ENCODE peak calls at places on chromosomes 16 and 17, in five cellular contexts. One of them, this sample, is unnamed.

GRCh38 chr17:54009502-54009901 is 186.8 kb downstream of the KIF2B start:
- DNase-seq in progenitor cell of endocrine pancreas: no peak
- DNase-seq in CD4-positive, alpha-beta T cell: no peak
- DNase-seq in mesothelial cell of epicardium: no peak
- DNase-seq in GM12878: no peak
- DNase-seq in this sample: no peak

GRCh38 chr16:31148281-31148728 is 1.6 kb downstream of the PRSS36 start:
- DNase-seq in progenitor cell of endocrine pancreas: no peak
- DNase-seq in CD4-positive, alpha-beta T cell: no peak
- DNase-seq in mesothelial cell of epicardium: no peak
- DNase-seq in GM12878: no peak
- DNase-seq in this sample: no peak

GRCh38 chr16:57672824-57673223 is 4.7 kb downstream of the ADGRG3 start:
- DNase-seq in progenitor cell of endocrine pancreas: no peak
- DNase-seq in CD4-positive, alpha-beta T cell: no peak
- DNase-seq in mesothelial cell of epicardium: no peak
- DNase-seq in GM12878: no peak
- DNase-seq in this sample: no peak

GRCh38 chr17:68353121-68353521 is 61.8 kb downstream of the ARSG start:
- DNase-seq in progenitor cell of endocrine pancreas: no peak
- DNase-seq in CD4-positive, alpha-beta T cell: no peak
- DNase-seq in mesothelial cell of epicardium: no peak
- DNase-seq in GM12878: no peak
- DNase-seq in this sample: no peak

GRCh38 chr17:7997186-7997585 is 5.2 kb upstream of the GUCY2D start:
- DNase-seq in progenitor cell of endocrine pancreas: no peak
- DNase-seq in CD4-positive, alpha-beta T cell: no peak
- DNase-seq in mesothelial cell of epicardium: no peak
- DNase-seq in GM12878: no peak
- DNase-seq in this sample: no peak

GRCh38 chr17:9904277-9905077 is 594 bp downstream of the RCVRN start:
- DNase-seq in progenitor cell of endocrine pancreas: no peak
- DNase-seq in CD4-positive, alpha-beta T cell: no peak
- DNase-seq in mesothelial cell of epicardium: no peak
- DNase-seq in GM12878: no peak
- DNase-seq in this sample: no peak

GRCh38 chr17:81929253-81930141 is 2.0 kb upstream of the MAFG start:
- DNase-seq in progenitor cell of endocrine pancreas: no peak
- DNase-seq in CD4-positive, alpha-beta T cell: no peak
- DNase-seq in mesothelial cell of epicardium: no peak
- DNase-seq in GM12878: no peak
- DNase-seq in this sample: no peak

GRCh38 chr16:22075043-22075757 is 17.1 kb upstream of the VWA3A start:
- DNase-seq in progenitor cell of endocrine pancreas: no peak
- DNase-seq in CD4-positive, alpha-beta T cell: no peak
- DNase-seq in mesothelial cell of epicardium: no peak
- DNase-seq in GM12878: no peak
- DNase-seq in this sample: no peak

GRCh38 chr16:275041-275621 is 613 bp downstream of the RGS11 start:
- DNase-seq in progenitor cell of endocrine pancreas: no peak
- DNase-seq in CD4-positive, alpha-beta T cell: no peak
- DNase-seq in mesothelial cell of epicardium: no peak
- DNase-seq in GM12878: no peak
- DNase-seq in this sample: no peak

GRCh38 chr17:77269696-77270681 is 129.2 kb downstream of the SEC14L1 start:
- DNase-seq in progenitor cell of endocrine pancreas: no peak
- DNase-seq in CD4-positive, alpha-beta T cell: no peak
- DNase-seq in mesothelial cell of epicardium: no peak
- DNase-seq in GM12878: no peak
- DNase-seq in this sample: no peak

GRCh38 chr17:17880577-17881196 is 43.9 kb upstream of the SREBF1 start:
- DNase-seq in progenitor cell of endocrine pancreas: no peak
- DNase-seq in CD4-positive, alpha-beta T cell: no peak
- DNase-seq in mesothelial cell of epicardium: no peak
- DNase-seq in GM12878: no peak
- DNase-seq in this sample: no peak

GRCh38 chr16:68685685-68686478 is 40.8 kb downstream of the CDH3 start:
- DNase-seq in progenitor cell of endocrine pancreas: no peak
- DNase-seq in CD4-positive, alpha-beta T cell: no peak
- DNase-seq in mesothelial cell of epicardium: no peak
- DNase-seq in GM12878: no peak
- DNase-seq in this sample: no peak

GRCh38 chr17:44362964-44363612 is 565 bp downstream of the FAM171A2 start:
- DNase-seq in progenitor cell of endocrine pancreas: no peak
- DNase-seq in CD4-positive, alpha-beta T cell: no peak
- DNase-seq in mesothelial cell of epicardium: no peak
- DNase-seq in GM12878: no peak
- DNase-seq in this sample: peak

GRCh38 chr17:9232155-9232475 is 210.8 kb downstream of the NTN1 start:
- DNase-seq in progenitor cell of endocrine pancreas: no peak
- DNase-seq in CD4-positive, alpha-beta T cell: no peak
- DNase-seq in mesothelial cell of epicardium: no peak
- DNase-seq in GM12878: no peak
- DNase-seq in this sample: no peak

GRCh38 chr16:84332975-84333684 is 35.2 kb upstream of the ATP2C2 start:
- DNase-seq in progenitor cell of endocrine pancreas: no peak
- DNase-seq in CD4-positive, alpha-beta T cell: no peak
- DNase-seq in mesothelial cell of epicardium: no peak
- DNase-seq in GM12878: no peak
- DNase-seq in this sample: no peak

GRCh38 chr17:142102-142661 is 4.8 kb downstream of the SCGB1C2 start:
- DNase-seq in progenitor cell of endocrine pancreas: peak
- DNase-seq in CD4-positive, alpha-beta T cell: peak
- DNase-seq in mesothelial cell of epicardium: peak
- DNase-seq in GM12878: no peak
- DNase-seq in this sample: no peak

GRCh38 chr16:72645526-72645925 is 402.4 kb downstream of the ZFHX3 start:
- DNase-seq in progenitor cell of endocrine pancreas: no peak
- DNase-seq in CD4-positive, alpha-beta T cell: no peak
- DNase-seq in mesothelial cell of epicardium: no peak
- DNase-seq in GM12878: no peak
- DNase-seq in this sample: no peak

GRCh38 chr17:40956401-40957254 is 10.1 kb downstream of the KRT39 start:
- DNase-seq in progenitor cell of endocrine pancreas: no peak
- DNase-seq in CD4-positive, alpha-beta T cell: no peak
- DNase-seq in mesothelial cell of epicardium: no peak
- DNase-seq in GM12878: no peak
- DNase-seq in this sample: no peak

GRCh38 chr16:81601008-81601428 is 156.4 kb downstream of the CMIP start:
- DNase-seq in progenitor cell of endocrine pancreas: no peak
- DNase-seq in CD4-positive, alpha-beta T cell: no peak
- DNase-seq in mesothelial cell of epicardium: no peak
- DNase-seq in GM12878: no peak
- DNase-seq in this sample: no peak

GRCh38 chr17:76026714-76027158 is 370 bp downstream of the EVPL start:
- DNase-seq in progenitor cell of endocrine pancreas: no peak
- DNase-seq in CD4-positive, alpha-beta T cell: no peak
- DNase-seq in mesothelial cell of epicardium: no peak
- DNase-seq in GM12878: no peak
- DNase-seq in this sample: no peak

GRCh38 chr17:58960068-58960467 is 146.6 kb downstream of the TRIM37 start:
- DNase-seq in progenitor cell of endocrine pancreas: no peak
- DNase-seq in CD4-positive, alpha-beta T cell: no peak
- DNase-seq in mesothelial cell of epicardium: no peak
- DNase-seq in GM12878: no peak
- DNase-seq in this sample: peak

GRCh38 chr16:84254080-84254479 is 14.3 kb upstream of the KCNG4 start:
- DNase-seq in progenitor cell of endocrine pancreas: no peak
- DNase-seq in CD4-positive, alpha-beta T cell: no peak
- DNase-seq in mesothelial cell of epicardium: no peak
- DNase-seq in GM12878: no peak
- DNase-seq in this sample: no peak

GRCh38 chr17:69485901-69486643 is 71.6 kb downstream of the MAP2K6 start:
- DNase-seq in progenitor cell of endocrine pancreas: no peak
- DNase-seq in CD4-positive, alpha-beta T cell: no peak
- DNase-seq in mesothelial cell of epicardium: no peak
- DNase-seq in GM12878: no peak
- DNase-seq in this sample: no peak

GRCh38 chr17:62098623-62099231 is 33.6 kb upstream of the MED13 start:
- DNase-seq in progenitor cell of endocrine pancreas: no peak
- DNase-seq in CD4-positive, alpha-beta T cell: no peak
- DNase-seq in mesothelial cell of epicardium: no peak
- DNase-seq in GM12878: peak
- DNase-seq in this sample: peak

GRCh38 chr17:63001689-63002394 is 35.8 kb downstream of the TANC2 start:
- DNase-seq in progenitor cell of endocrine pancreas: no peak
- DNase-seq in CD4-positive, alpha-beta T cell: no peak
- DNase-seq in mesothelial cell of epicardium: no peak
- DNase-seq in GM12878: no peak
- DNase-seq in this sample: no peak

GRCh38 chr17:63641678-63642077 is 19.5 kb downstream of the MAP3K3 start:
- DNase-seq in progenitor cell of endocrine pancreas: no peak
- DNase-seq in CD4-positive, alpha-beta T cell: no peak
- DNase-seq in mesothelial cell of epicardium: no peak
- DNase-seq in GM12878: no peak
- DNase-seq in this sample: no peak

GRCh38 chr17:75239214-75239613 is 22.2 kb downstream of the GGA3 start:
- DNase-seq in progenitor cell of endocrine pancreas: no peak
- DNase-seq in CD4-positive, alpha-beta T cell: no peak
- DNase-seq in mesothelial cell of epicardium: no peak
- DNase-seq in GM12878: no peak
- DNase-seq in this sample: no peak

GRCh38 chr16:12455287-12455798 is 348.3 kb downstream of the CPPED1 start:
- DNase-seq in progenitor cell of endocrine pancreas: peak
- DNase-seq in CD4-positive, alpha-beta T cell: no peak
- DNase-seq in mesothelial cell of epicardium: peak
- DNase-seq in GM12878: no peak
- DNase-seq in this sample: peak

GRCh38 chr17:52537368-52537767 is 378.9 kb upstream of the CA10 start:
- DNase-seq in progenitor cell of endocrine pancreas: no peak
- DNase-seq in CD4-positive, alpha-beta T cell: no peak
- DNase-seq in mesothelial cell of epicardium: no peak
- DNase-seq in GM12878: no peak
- DNase-seq in this sample: no peak

GRCh38 chr16:85386467-85387170 is 226.5 kb upstream of the GSE1 start:
- DNase-seq in progenitor cell of endocrine pancreas: no peak
- DNase-seq in CD4-positive, alpha-beta T cell: no peak
- DNase-seq in mesothelial cell of epicardium: peak
- DNase-seq in GM12878: no peak
- DNase-seq in this sample: no peak

GRCh38 chr17:66466933-66467367 is 164.5 kb downstream of the PRKCA start:
- DNase-seq in progenitor cell of endocrine pancreas: no peak
- DNase-seq in CD4-positive, alpha-beta T cell: no peak
- DNase-seq in mesothelial cell of epicardium: no peak
- DNase-seq in GM12878: no peak
- DNase-seq in this sample: no peak

GRCh38 chr16:70476272-70477020 is 22.1 kb downstream of the FCSK start:
- DNase-seq in progenitor cell of endocrine pancreas: no peak
- DNase-seq in CD4-positive, alpha-beta T cell: no peak
- DNase-seq in mesothelial cell of epicardium: no peak
- DNase-seq in GM12878: peak
- DNase-seq in this sample: peak

GRCh38 chr16:9095998-9096397 is 4.6 kb downstream of the HAPSTR1 start:
- DNase-seq in progenitor cell of endocrine pancreas: no peak
- DNase-seq in CD4-positive, alpha-beta T cell: no peak
- DNase-seq in mesothelial cell of epicardium: no peak
- DNase-seq in GM12878: no peak
- DNase-seq in this sample: no peak

GRCh38 chr16:7731121-7731520 is 398.5 kb downstream of the RBFOX1 start:
- DNase-seq in progenitor cell of endocrine pancreas: no peak
- DNase-seq in CD4-positive, alpha-beta T cell: no peak
- DNase-seq in mesothelial cell of epicardium: no peak
- DNase-seq in GM12878: no peak
- DNase-seq in this sample: no peak
- TF ChIP-seq CTCF in progenitor cell of endocrine pancreas: no peak
- TF ChIP-seq CTCF in CD4-positive, alpha-beta T cell: no peak
- TF ChIP-seq CTCF in mesothelial cell of epicardium: no peak
- TF ChIP-seq CTCF in GM12878: no peak
- TF ChIP-seq CTCF in this sample: no peak

GRCh38 chr16:49183911-49184310 is 97.7 kb downstream of the CBLN1 start:
- DNase-seq in progenitor cell of endocrine pancreas: peak
- DNase-seq in CD4-positive, alpha-beta T cell: no peak
- DNase-seq in mesothelial cell of epicardium: no peak
- DNase-seq in GM12878: no peak
- DNase-seq in this sample: peak
- TF ChIP-seq CTCF in progenitor cell of endocrine pancreas: peak
- TF ChIP-seq CTCF in CD4-positive, alpha-beta T cell: no peak
- TF ChIP-seq CTCF in mesothelial cell of epicardium: no peak
- TF ChIP-seq CTCF in GM12878: peak
- TF ChIP-seq CTCF in this sample: no peak

DNA sequence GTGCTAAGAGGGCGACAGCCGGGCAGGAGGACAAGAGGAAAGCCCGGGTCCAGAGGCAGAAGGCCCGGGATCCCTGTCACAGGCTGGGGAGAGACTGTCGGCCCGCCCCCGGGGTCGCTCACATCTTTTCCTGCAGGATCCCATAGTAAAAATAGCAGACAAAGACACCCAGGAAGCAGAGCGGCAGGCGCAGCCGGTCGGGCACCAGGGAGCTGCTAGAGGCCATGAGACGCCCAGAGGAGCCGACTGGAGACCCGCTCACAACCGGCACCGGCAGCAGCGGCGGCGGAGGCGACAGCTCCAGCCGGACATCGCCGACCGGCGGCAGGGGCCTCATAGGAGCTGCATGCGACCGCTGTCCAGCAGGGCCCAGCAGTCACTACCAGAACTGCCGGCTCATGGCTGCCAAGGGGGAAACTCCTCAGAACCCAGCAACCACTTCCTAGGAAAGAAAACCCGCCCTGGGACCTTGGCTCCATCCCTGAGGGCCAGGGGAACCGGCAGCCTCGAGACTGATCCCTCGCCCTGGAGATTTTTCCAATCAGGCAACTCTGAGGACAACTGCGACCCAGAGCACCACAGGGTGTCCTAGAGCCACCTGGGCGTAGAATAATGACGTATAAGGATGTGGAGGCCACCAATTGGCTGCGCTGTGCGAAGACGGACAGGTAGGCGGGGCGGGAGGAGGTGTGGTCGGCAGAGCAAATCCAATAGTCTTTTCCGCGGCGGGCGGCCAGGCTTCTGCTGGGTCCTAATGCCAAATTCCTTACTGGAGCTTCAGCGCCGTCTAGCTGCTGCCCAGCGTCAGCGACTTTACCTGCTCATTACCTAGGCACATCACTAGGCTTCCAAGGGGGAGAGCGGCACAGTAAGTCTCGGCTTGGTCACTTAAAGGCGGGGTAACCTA is at the start of gene SLC35B1:
- DNase-seq in progenitor cell of endocrine pancreas: peak
- DNase-seq in CD4-positive, alpha-beta T cell: peak
- DNase-seq in mesothelial cell of epicardium: peak
- DNase-seq in GM12878: peak
- DNase-seq in this sample: peak
- TF ChIP-seq CTCF in progenitor cell of endocrine pancreas: peak
- TF ChIP-seq CTCF in CD4-positive, alpha-beta T cell: peak
- TF ChIP-seq CTCF in mesothelial cell of epicardium: peak
- TF ChIP-seq CTCF in GM12878: peak
- TF ChIP-seq CTCF in this sample: peak

GRCh38 chr17:29107933-29108805 is 65.2 kb downstream of the PIPOX start:
- DNase-seq in progenitor cell of endocrine pancreas: no peak
- DNase-seq in CD4-positive, alpha-beta T cell: no peak
- DNase-seq in mesothelial cell of epicardium: no peak
- DNase-seq in GM12878: no peak
- DNase-seq in this sample: no peak
- TF ChIP-seq CTCF in progenitor cell of endocrine pancreas: peak
- TF ChIP-seq CTCF in CD4-positive, alpha-beta T cell: no peak
- TF ChIP-seq CTCF in mesothelial cell of epicardium: no peak
- TF ChIP-seq CTCF in GM12878: no peak
- TF ChIP-seq CTCF in this sample: no peak